ENCODE peak calls at places on chromosomes 5 and 9, in seven cellular contexts. Q is neuronal stem cell, L is H1, H is IMR-90, W is H9, P is mesenchymal stem cell, R is trophoblast cell. U is an unnamed sample.

GRCh38 chr9:37464426-37465248 is 613 bp downstream of the ZBTB5 start:
- DNase-seq in Q (no peak), L (no peak), H (peak), W (no peak), P (peak), R (peak), U (no peak)

GRCh38 chr9:10706788-10707187 is 94.0 kb upstream of the PTPRD start:
- DNase-seq in Q (no peak), L (no peak), H (no peak), W (no peak), P (no peak), R (no peak), U (no peak)

GRCh38 chr5:139642891-139643871 is 5.0 kb upstream of the CXXC5 start:
- DNase-seq in Q (no peak), L (no peak), H (no peak), W (peak), P (no peak), R (no peak), U (no peak)

GRCh38 chr9:84513981-84514380 is 155.5 kb upstream of the NTRK2 start:
- DNase-seq in Q (no peak), L (no peak), H (no peak), W (no peak), P (no peak), R (no peak), U (no peak)

GRCh38 chr9:117169089-117169488 is 245.8 kb downstream of the ASTN2 start:
- DNase-seq in Q (no peak), L (no peak), H (no peak), W (no peak), P (no peak), R (no peak), U (no peak)

GRCh38 chr9:75855509-75855908 is 35.0 kb upstream of the PCSK5 start:
- DNase-seq in Q (no peak), L (no peak), H (peak), W (no peak), P (peak), R (peak), U (peak)

GRCh38 chr9:125893277-125893676 is 146.1 kb downstream of the PBX3 start:
- DNase-seq in Q (no peak), L (no peak), H (no peak), W (no peak), P (no peak), R (no peak), U (no peak)

GRCh38 chr9:23683021-23683431 is 143.0 kb downstream of the ELAVL2 start:
- DNase-seq in Q (no peak), L (no peak), H (no peak), W (no peak), P (peak), R (peak), U (peak)

GRCh38 chr5:7397005-7397546 is 1.1 kb downstream of the ADCY2 start:
- DNase-seq in Q (no peak), L (no peak), H (no peak), W (no peak), P (no peak), R (peak), U (peak)

GRCh38 chr9:86350006-86350755 is 4.0 kb downstream of the TUT7 start:
- DNase-seq in Q (no peak), L (no peak), H (no peak), W (no peak), P (no peak), R (no peak), U (no peak)

GRCh38 chr5:1150866-1151265 is 39.0 kb upstream of the SLC12A7 start:
- DNase-seq in Q (no peak), L (no peak), H (no peak), W (no peak), P (no peak), R (no peak), U (no peak)

GRCh38 chr9:76677481-76678055 is 86.7 kb upstream of the PCA3 start:
- DNase-seq in Q (no peak), L (no peak), H (no peak), W (no peak), P (peak), R (peak), U (no peak)

GRCh38 chr5:149172261-149172660 is 31.0 kb downstream of the ABLIM3 start:
- DNase-seq in Q (no peak), L (no peak), H (peak), W (no peak), P (peak), R (peak), U (no peak)

GRCh38 chr5:72205431-72206009 is 98.2 kb downstream of the MAP1B start:
- DNase-seq in Q (no peak), L (no peak), H (peak), W (no peak), P (peak), R (peak), U (no peak)

GRCh38 chr9:6984941-6985578 is 227.3 kb downstream of the KDM4C start:
- DNase-seq in Q (no peak), L (peak), H (no peak), W (peak), P (no peak), R (no peak), U (peak)

GRCh38 chr9:34256987-34257585 is 72.0 kb downstream of the KIF24 start:
- DNase-seq in Q (no peak), L (no peak), H (no peak), W (no peak), P (no peak), R (no peak), U (no peak)

GRCh38 chr5:143703659-143704058 is 108.3 kb upstream of the HMHB1 start:
- DNase-seq in Q (no peak), L (no peak), H (no peak), W (no peak), P (no peak), R (no peak), U (no peak)

GRCh38 chr5:56409331-56410190 is 176.4 kb upstream of the ANKRD55 start:
- DNase-seq in Q (no peak), L (no peak), H (peak), W (no peak), P (peak), R (peak), U (peak)

GRCh38 chr5:54996476-54996875 is 11.1 kb upstream of the ESM1 start:
- DNase-seq in Q (no peak), L (no peak), H (peak), W (no peak), P (peak), R (no peak), U (no peak)

GRCh38 chr5:116626272-116626723 is 51.7 kb upstream of the SEMA6A start:
- DNase-seq in Q (no peak), L (no peak), H (peak), W (no peak), P (peak), R (peak), U (no peak)

GRCh38 chr9:6355728-6356127 is 27.6 kb downstream of the TPD52L3 start:
- DNase-seq in Q (no peak), L (no peak), H (peak), W (no peak), P (peak), R (peak), U (no peak)

GRCh38 chr5:136427421-136427820 is 62.1 kb upstream of the TRPC7 start:
- DNase-seq in Q (no peak), L (no peak), H (no peak), W (no peak), P (no peak), R (no peak), U (no peak)

GRCh38 chr9:92734931-92735906 is 29.4 kb downstream of the BICD2 start:
- DNase-seq in Q (no peak), L (no peak), H (no peak), W (peak), P (no peak), R (peak), U (no peak)

GRCh38 chr5:170292509-170292908 is 5.1 kb downstream of the LCP2 start:
- DNase-seq in Q (no peak), L (no peak), H (no peak), W (no peak), P (no peak), R (no peak), U (no peak)

GRCh38 chr5:39547548-39548154 is 122.9 kb upstream of the DAB2 start:
- DNase-seq in Q (peak), L (no peak), H (peak), W (no peak), P (peak), R (peak), U (peak)

GRCh38 chr9:71767421-71768321 is 642 bp downstream of the CEMIP2 start:
- DNase-seq in Q (peak), L (no peak), H (peak), W (no peak), P (peak), R (peak), U (peak)

GRCh38 chr9:112997236-112997941 is 14.6 kb downstream of the ZNF883 start:
- DNase-seq in Q (no peak), L (no peak), H (no peak), W (no peak), P (no peak), R (no peak), U (peak)

GRCh38 chr5:84564311-84564710 is 179.6 kb upstream of the EDIL3 start:
- DNase-seq in Q (no peak), L (no peak), H (peak), W (no peak), P (peak), R (no peak), U (no peak)

GRCh38 chr5:34007116-34007674 is 655 bp downstream of the AMACR start:
- DNase-seq in Q (no peak), L (no peak), H (no peak), W (no peak), P (no peak), R (peak), U (peak)

DNA sequence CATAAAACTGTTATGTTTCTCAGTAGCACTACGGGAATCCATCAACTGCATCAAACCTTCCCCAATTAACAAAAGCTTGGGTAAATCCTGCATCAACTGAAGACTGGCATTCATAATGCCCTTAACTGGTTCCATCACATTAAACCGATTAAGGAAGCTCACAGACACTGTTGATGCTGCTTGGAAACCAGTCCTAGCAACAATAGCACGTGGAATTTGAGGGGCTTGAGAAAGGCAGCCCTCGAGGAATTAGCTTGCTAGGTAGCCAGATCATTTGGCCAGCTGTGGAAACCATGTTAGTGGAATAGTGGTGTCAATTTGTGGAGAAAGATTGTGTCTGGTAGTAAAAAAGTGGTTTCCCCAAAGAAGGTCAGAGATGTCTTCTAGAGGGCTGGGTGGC is 86.4 kb downstream of the SV2C start:
- DNase-seq in Q (no peak), L (no peak), H (no peak), W (no peak), P (no peak), R (no peak), U (no peak)
- H2BK5ac ChIP-seq in Q (no peak), L (no peak), H (no peak), W (no peak), P (no peak), R (no peak), U (no peak)

GRCh38 chr5:90365328-90365727 is 44.2 kb downstream of the CETN3 start:
- DNase-seq in Q (no peak), L (no peak), H (no peak), W (no peak), P (no peak), R (no peak), U (no peak)
- H2BK5ac ChIP-seq in Q (no peak), L (no peak), H (no peak), W (no peak), P (no peak), R (no peak), U (no peak)

GRCh38 chr9:135608999-135609317 is 30.4 kb downstream of the GLT6D1 start:
- DNase-seq in Q (no peak), L (no peak), H (no peak), W (no peak), P (no peak), R (no peak), U (no peak)

GRCh38 chr9:135611875-135612209 is 27.5 kb downstream of the GLT6D1 start:
- DNase-seq in Q (no peak), L (no peak), H (no peak), W (no peak), P (no peak), R (no peak), U (no peak)

GRCh38 chr9:135609366-135609955 is 29.9 kb downstream of the GLT6D1 start:
- DNase-seq in Q (no peak), L (no peak), H (no peak), W (no peak), P (no peak), R (no peak), U (no peak)

GRCh38 chr9:135611142-135611874 is 28.0 kb downstream of the GLT6D1 start:
- DNase-seq in Q (no peak), L (no peak), H (no peak), W (peak), P (no peak), R (no peak), U (no peak)

GRCh38 chr9:135610290-135611141 is 28.8 kb downstream of the GLT6D1 start:
- DNase-seq in Q (no peak), L (no peak), H (no peak), W (no peak), P (no peak), R (no peak), U (no peak)
- H2BK5ac ChIP-seq in Q (no peak), L (no peak), H (no peak), W (no peak), P (no peak), R (no peak), U (no peak)

DNA sequence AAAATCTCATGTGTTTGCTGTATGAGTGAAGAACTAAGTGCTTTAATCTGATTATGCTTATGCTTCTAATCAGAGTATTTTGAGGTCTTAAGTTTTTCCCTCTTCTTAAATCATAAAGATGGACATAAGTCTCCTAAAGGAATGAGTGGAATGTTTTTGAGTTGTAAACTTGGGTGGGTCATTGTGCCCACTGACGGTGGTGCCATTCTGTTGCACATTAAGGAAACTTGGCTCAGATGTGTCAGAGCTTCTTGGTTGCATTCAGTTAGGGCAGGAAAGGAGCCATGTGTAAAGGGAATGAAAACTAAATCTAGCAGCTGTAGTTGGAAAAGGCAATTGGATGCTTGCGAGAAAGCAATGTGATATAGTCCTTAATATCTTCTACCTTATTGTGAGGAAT is 256.6 kb downstream of the FANCC start:
- DNase-seq in Q (no peak), L (no peak), H (no peak), W (no peak), P (no peak), R (no peak), U (no peak)
- H2BK5ac ChIP-seq in Q (no peak), L (no peak), H (no peak), W (no peak), P (no peak), R (no peak), U (no peak)

GRCh38 chr5:31193591-31194457 is at the start of gene CDH6:
- DNase-seq in Q (peak), L (peak), H (peak), W (peak), P (peak), R (no peak), U (peak)

GRCh38 chr5:31194892-31195291 is 1.4 kb downstream of the CDH6 start:
- DNase-seq in Q (no peak), L (no peak), H (peak), W (no peak), P (no peak), R (no peak), U (no peak)

GRCh38 chr5:31194458-31194808 is 947 bp downstream of the CDH6 start:
- DNase-seq in Q (no peak), L (no peak), H (peak), W (no peak), P (peak), R (no peak), U (no peak)

GRCh38 chr5:31196309-31196708 is 2.8 kb downstream of the CDH6 start:
- DNase-seq in Q (peak), L (no peak), H (peak), W (no peak), P (peak), R (no peak), U (peak)

GRCh38 chr5:31197183-31197582 is 3.7 kb downstream of the CDH6 start:
- DNase-seq in Q (no peak), L (no peak), H (peak), W (no peak), P (peak), R (no peak), U (no peak)
- H2BK5ac ChIP-seq in Q (no peak), L (no peak), H (peak), W (no peak), P (no peak), R (no peak), U (no peak)

DNA sequence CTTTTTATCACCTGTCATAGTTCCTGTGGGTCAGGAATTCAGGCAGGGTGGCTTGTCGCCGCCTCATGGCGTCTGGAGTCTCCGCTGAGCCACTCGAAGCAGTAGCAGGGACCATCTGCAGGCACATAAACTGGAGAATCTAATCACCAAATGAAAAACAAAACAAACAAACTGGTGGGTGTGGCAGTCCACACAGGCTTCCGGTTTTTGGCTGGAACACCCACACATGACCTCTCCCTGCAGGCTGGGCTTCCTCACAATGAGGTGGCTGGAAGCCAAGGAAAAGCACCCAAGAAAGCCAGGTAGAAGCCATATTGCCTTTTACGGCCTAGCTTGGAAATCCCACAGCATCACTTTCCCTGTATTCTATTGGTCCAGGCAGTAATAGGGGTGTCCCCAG is 197.0 kb downstream of the SYK start:
- DNase-seq in Q (no peak), L (no peak), H (no peak), W (no peak), P (no peak), R (no peak), U (peak)
- H2BK5ac ChIP-seq in Q (no peak), L (no peak), H (peak), W (no peak), P (no peak), R (no peak), U (no peak)

GRCh38 chr9:130288393-130288792 is 22.8 kb downstream of the HMCN2 start:
- DNase-seq in Q (no peak), L (no peak), H (no peak), W (no peak), P (no peak), R (no peak), U (no peak)

GRCh38 chr9:130287736-130288135 is 22.2 kb downstream of the HMCN2 start:
- DNase-seq in Q (no peak), L (no peak), H (no peak), W (no peak), P (no peak), R (no peak), U (no peak)

GRCh38 chr9:130290353-130291181 is 25.0 kb downstream of the HMCN2 start:
- DNase-seq in Q (no peak), L (no peak), H (no peak), W (no peak), P (no peak), R (no peak), U (no peak)

GRCh38 chr9:130289711-130290241 is 24.2 kb downstream of the HMCN2 start:
- DNase-seq in Q (no peak), L (no peak), H (no peak), W (no peak), P (no peak), R (no peak), U (no peak)

GRCh38 chr9:130288926-130289705 is 23.6 kb downstream of the HMCN2 start:
- DNase-seq in Q (no peak), L (no peak), H (no peak), W (no peak), P (no peak), R (no peak), U (no peak)
- H2BK5ac ChIP-seq in Q (no peak), L (no peak), H (no peak), W (no peak), P (no peak), R (no peak), U (no peak)

GRCh38 chr5:168423478-168423877 is 62.8 kb upstream of the RARS1 start:
- DNase-seq in Q (no peak), L (no peak), H (no peak), W (no peak), P (no peak), R (no peak), U (no peak)
- H2BK5ac ChIP-seq in Q (no peak), L (no peak), H (no peak), W (no peak), P (no peak), R (no peak), U (no peak)

U was measured in mesendoderm.